ENCODE peak calls at places on chromosome 2, in seven cellular contexts. W is small intestine, A is Kasumi-1, U is COR-L47, Q is NCI-H510A treated with DMSO at 0.1 percent for 48 hours, J is WTC11, C is adipocyte. I is an unnamed sample.

GRCh38 chr2:119126650-119127049 is 31.9 kb downstream of the C1QL2 start:
- DNase-seq in W (peak), A (peak), U (no peak), Q (no peak), J (peak), C (no peak), I (peak)

GRCh38 chr2:165647409-165647808 is 146.6 kb downstream of the GALNT3 start:
- DNase-seq in W (no peak), A (no peak), U (no peak), Q (no peak), J (no peak), C (no peak), I (no peak)

GRCh38 chr2:85501244-85501643 is 37.7 kb upstream of the MAT2A start:
- DNase-seq in W (peak), A (peak), U (no peak), Q (no peak), J (peak), C (no peak), I (peak)

GRCh38 chr2:65331361-65331760 is 101.0 kb downstream of the SPRED2 start:
- DNase-seq in W (no peak), A (no peak), U (no peak), Q (no peak), J (no peak), C (no peak), I (no peak)

GRCh38 chr2:48144777-48145176 is 238.5 kb upstream of the FBXO11 start:
- DNase-seq in W (no peak), A (no peak), U (peak), Q (peak), J (no peak), C (no peak), I (no peak)

GRCh38 chr2:172931923-172932520 is 143.6 kb upstream of the MAP3K20 start:
- DNase-seq in W (peak), A (peak), U (peak), Q (peak), J (peak), C (peak), I (peak)

GRCh38 chr2:51711761-51712160 is 679.8 kb upstream of the NRXN1 start:
- DNase-seq in W (no peak), A (no peak), U (no peak), Q (no peak), J (no peak), C (no peak), I (no peak)

GRCh38 chr2:73983322-73984202 is 1.1 kb upstream of the TET3 start:
- DNase-seq in W (peak), A (peak), U (peak), Q (peak), J (peak), C (no peak), I (peak)

GRCh38 chr2:10260130-10260529 is 42.6 kb upstream of the HPCAL1 start:
- DNase-seq in W (peak), A (no peak), U (peak), Q (no peak), J (no peak), C (no peak), I (no peak)

GRCh38 chr2:169790581-169790980 is 8.1 kb upstream of the SSB start:
- DNase-seq in W (no peak), A (no peak), U (no peak), Q (no peak), J (no peak), C (no peak), I (no peak)

GRCh38 chr2:112884869-112885502 is 26.0 kb upstream of the IL37 start:
- DNase-seq in W (peak), A (peak), U (no peak), Q (peak), J (peak), C (peak), I (peak)

GRCh38 chr2:128390256-128390990 is 71.8 kb upstream of the HS6ST1 start:
- DNase-seq in W (no peak), A (no peak), U (no peak), Q (no peak), J (no peak), C (no peak), I (no peak)

GRCh38 chr2:112646102-112646719 is 472 bp downstream of the SLC20A1 start:
- DNase-seq in W (peak), A (no peak), U (peak), Q (no peak), J (no peak), C (peak), I (peak)

GRCh38 chr2:112867701-112868631 is 31.4 kb upstream of the IL1B start:
- DNase-seq in W (no peak), A (no peak), U (peak), Q (no peak), J (no peak), C (no peak), I (peak)

GRCh38 chr2:46029332-46029811 is 267.8 kb upstream of the EPAS1 start:
- DNase-seq in W (no peak), A (no peak), U (no peak), Q (no peak), J (no peak), C (peak), I (no peak)

GRCh38 chr2:71734620-71735019 is 281.3 kb downstream of the DYSF start:
- DNase-seq in W (no peak), A (no peak), U (no peak), Q (no peak), J (no peak), C (no peak), I (no peak)

GRCh38 chr2:185674232-185674631 is 64.4 kb upstream of the FSIP2 start:
- DNase-seq in W (no peak), A (no peak), U (no peak), Q (no peak), J (no peak), C (peak), I (no peak)

I was measured in HT-29.